ENCODE peak calls at places on chromosomes 3 and 15, in nine cellular contexts. Q is GM23248; C is fibroblast of the conjunctiva; E is T-helper 1 cell; T is naive B cell; Z is occipital lobe; S is stimulated activated CD4-positive, alpha-beta T cell treated with anti-CD3 and anti-CD28 coated beads, TNF-alpha, amount 100 ng/mL, for 4 hours; W is cardiac muscle cell; R is NCI-H2171 treated with DMSO at 0.1 percent for 48 hours. U is an unnamed sample.

GRCh38 chr15:95292790-95293450 is 1037.6 kb upstream of the NR2F2 start:
- DNase-seq in Q (no peak), T (no peak), S (no peak), E (no peak), Z (no peak), R (no peak), C (no peak), W (peak), U (no peak)

GRCh38 chr3:46085421-46086082 is 58.3 kb upstream of the XCR1 start:
- DNase-seq in C (no peak), R (no peak), Q (peak), S (no peak), W (no peak), Z (no peak), E (no peak), T (no peak), U (no peak)

GRCh38 chr3:123816673-123817207 is 67.4 kb downstream of the MYLK start:
- DNase-seq in R (no peak), W (peak), C (no peak), S (no peak), Z (no peak), Q (peak), E (no peak), T (no peak), U (no peak)

GRCh38 chr3:190053919-190054672 is 66.6 kb downstream of the P3H2 start:
- DNase-seq in W (peak), Q (peak), S (no peak), C (no peak), T (no peak), Z (no peak), R (no peak), E (no peak), U (no peak)

GRCh38 chr15:56757884-56758283 is 24.6 kb upstream of the ZNF280D start:
- DNase-seq in W (no peak), T (no peak), R (no peak), C (no peak), E (no peak), S (no peak), Z (no peak), Q (no peak), U (no peak)

GRCh38 chr15:84046064-84046637 is 189.4 kb upstream of the GOLGA6L4 start:
- DNase-seq in R (no peak), W (no peak), S (no peak), C (no peak), Q (no peak), T (no peak), Z (no peak), E (no peak), U (no peak)

GRCh38 chr15:65993762-65994161 is 124.5 kb downstream of the RAB11A start:
- DNase-seq in T (no peak), W (no peak), R (no peak), Q (no peak), C (no peak), E (no peak), Z (no peak), S (no peak), U (no peak)

GRCh38 chr15:92949604-92950249 is 49.6 kb downstream of the CHD2 start:
- DNase-seq in Q (no peak), T (no peak), E (no peak), C (no peak), W (no peak), S (no peak), R (peak), Z (no peak), U (peak)

GRCh38 chr3:108528459-108529231 is 18.2 kb upstream of the MYH15 start:
- DNase-seq in Z (no peak), W (no peak), Q (no peak), S (no peak), E (no peak), R (no peak), C (no peak), T (peak), U (no peak)

GRCh38 chr3:53084310-53085001 is 38.6 kb upstream of the SFMBT1 start:
- DNase-seq in S (no peak), R (peak), C (no peak), Z (peak), T (no peak), Q (peak), E (no peak), W (no peak), U (peak)

U was measured in epithelial cell of prostate.